ENCODE peak calls at places on chromosomes 12 and 14, in five cellular contexts. X is heart left ventricle, N is Peyer's patch, C is sigmoid colon, O is uterus. M is an unnamed sample.

GRCh38 chr12:9900930-9901329 is 19.6 kb downstream of the KLRF2 start:
- DNase-seq in X (no peak), O (no peak), C (no peak), N (no peak), M (no peak)

GRCh38 chr12:91577586-91578539 is 395.2 kb upstream of the DCN start:
- DNase-seq in X (no peak), O (no peak), N (no peak), C (no peak), M (no peak)

GRCh38 chr14:100287202-100287997 is 18.8 kb downstream of the SLC25A29 start:
- DNase-seq in N (no peak), X (no peak), C (no peak), O (no peak), M (peak)

GRCh38 chr12:28603801-28604200 is 413.5 kb downstream of the CCDC91 start:
- DNase-seq in C (no peak), O (no peak), N (no peak), X (no peak), M (no peak)

GRCh38 chr12:116582610-116583009 is 23.4 kb downstream of the MAP1LC3B2 start:
- DNase-seq in O (peak), C (no peak), X (peak), N (no peak), M (peak)

GRCh38 chr14:74213907-74214803 is 25.1 kb upstream of the VSX2 start:
- DNase-seq in C (no peak), X (no peak), N (no peak), O (no peak), M (no peak)

GRCh38 chr14:95265106-95266094 is 54.3 kb downstream of the CLMN start:
- DNase-seq in N (peak), O (peak), X (no peak), C (no peak), M (peak)

GRCh38 chr14:60878536-60878935 is 102.3 kb downstream of the TRMT5 start:
- DNase-seq in C (no peak), N (no peak), O (no peak), X (no peak), M (no peak)

GRCh38 chr12:104549820-104550480 is 93.2 kb downstream of the CHST11 start:
- DNase-seq in N (no peak), C (no peak), X (no peak), O (no peak), M (no peak)

GRCh38 chr12:102441077-102441596 is 39.2 kb downstream of the IGF1 start:
- DNase-seq in C (no peak), N (no peak), X (no peak), O (no peak), M (no peak)

GRCh38 chr12:111992464-111992863 is 20.5 kb downstream of the TMEM116 start:
- DNase-seq in N (no peak), O (no peak), C (no peak), X (no peak), M (no peak)

GRCh38 chr12:6868211-6869048 is 1.1 kb downstream of the TPI1 start:
- DNase-seq in O (no peak), X (no peak), C (no peak), N (no peak), M (no peak)

GRCh38 chr14:45114327-45114726 is 20.0 kb downstream of the FKBP3 start:
- DNase-seq in N (no peak), O (no peak), C (no peak), X (no peak), M (no peak)

GRCh38 chr12:127270193-127270592 is 996.8 kb upstream of the TMEM132C start:
- DNase-seq in N (no peak), O (no peak), C (no peak), X (no peak), M (peak)

GRCh38 chr12:2959194-2959507 is at the start of gene TEAD4:
- DNase-seq in X (peak), O (peak), N (no peak), C (peak), M (peak)

GRCh38 chr12:115203661-115204060 is 519.7 kb upstream of the TBX3 start:
- DNase-seq in C (no peak), N (no peak), X (no peak), O (no peak), M (no peak)

GRCh38 chr12:32494676-32495075 is 95.3 kb downstream of the FGD4 start:
- DNase-seq in N (no peak), O (no peak), C (no peak), X (no peak), M (no peak)

GRCh38 chr12:101552277-101552676 is 42.5 kb upstream of the MYBPC1 start:
- DNase-seq in N (no peak), X (no peak), C (no peak), O (no peak), M (peak)

GRCh38 chr14:106657460-106657859 is 1131.1 kb downstream of the TMEM121 start:
- DNase-seq in C (no peak), N (peak), O (no peak), X (no peak), M (no peak)

GRCh38 chr12:108969622-108970021 is 51.2 kb downstream of the SVOP start:
- DNase-seq in X (no peak), C (no peak), N (no peak), O (no peak), M (no peak)

GRCh38 chr12:40207551-40207950 is 17.2 kb upstream of the LRRK2 start:
- DNase-seq in C (no peak), X (no peak), O (no peak), N (no peak), M (no peak)

GRCh38 chr14:59897757-59898383 is 22.1 kb upstream of the LRRC9 start:
- DNase-seq in O (no peak), C (no peak), N (no peak), X (peak), M (peak)

GRCh38 chr12:1630081-1630826 is 1.2 kb downstream of the WNT5B start:
- DNase-seq in O (no peak), C (peak), N (no peak), X (peak), M (peak)

GRCh38 chr12:15530361-15530760 is 208.1 kb downstream of the PTPRO start:
- DNase-seq in O (no peak), X (no peak), C (no peak), N (no peak), M (no peak)

GRCh38 chr14:56979961-56980360 is 169.7 kb upstream of the OTX2 start:
- DNase-seq in X (no peak), C (no peak), N (no peak), O (no peak), M (no peak)

GRCh38 chr12:47377414-47378221 is 297.9 kb upstream of the AMIGO2 start:
- DNase-seq in O (peak), C (peak), N (peak), X (peak), M (peak)

GRCh38 chr14:50971122-50971781 is 27.0 kb upstream of the PYGL start:
- DNase-seq in X (no peak), O (no peak), C (no peak), N (no peak), M (no peak)

GRCh38 chr12:41684997-41685396 is 459.7 kb downstream of the GXYLT1 start:
- DNase-seq in C (no peak), N (no peak), O (no peak), X (no peak), M (no peak)

GRCh38 chr12:122845041-122845864 is 10.0 kb downstream of the HIP1R start:
- DNase-seq in N (no peak), O (no peak), X (no peak), C (peak), M (peak)

GRCh38 chr12:120649442-120650248 is 9.2 kb downstream of the CABP1 start:
- DNase-seq in C (no peak), X (peak), N (no peak), O (peak), M (no peak)

GRCh38 chr14:65251213-65251612 is 148.9 kb upstream of the MAX start:
- DNase-seq in C (no peak), N (no peak), O (no peak), X (no peak), M (no peak)

GRCh38 chr14:75249251-75249957 is 29.2 kb upstream of the FOS start:
- DNase-seq in X (no peak), N (peak), C (no peak), O (no peak), M (no peak)

GRCh38 chr12:18683603-18684002 is 54.2 kb downstream of the PLCZ1 start:
- DNase-seq in O (no peak), X (no peak), C (no peak), N (no peak), M (no peak)

DNA sequence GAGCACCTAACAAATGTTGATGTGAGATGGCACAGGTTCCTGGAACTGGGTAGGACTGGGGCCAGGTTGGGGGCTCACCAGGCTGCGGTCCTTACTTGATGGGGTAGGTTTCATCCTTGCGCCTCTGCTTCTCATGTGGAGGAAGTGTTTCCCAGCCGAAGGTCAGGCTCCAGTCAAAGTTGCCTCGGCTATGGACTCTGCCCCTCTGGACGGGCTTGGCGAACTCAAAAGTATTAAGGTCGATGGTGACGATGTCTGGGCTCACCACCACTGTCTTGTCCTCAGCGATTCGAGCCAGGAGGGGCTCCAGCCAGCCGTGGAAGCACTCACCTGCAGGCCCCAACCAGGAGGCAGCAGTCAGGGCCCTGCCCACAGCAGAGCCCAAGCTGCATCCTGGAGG is 17.5 kb upstream of the CELA1 start:
- DNase-seq in O (no peak), N (no peak), C (no peak), X (no peak), M (no peak)
- H3K27ac ChIP-seq in O (no peak), N (peak), C (no peak), X (no peak), M (no peak)

DNA sequence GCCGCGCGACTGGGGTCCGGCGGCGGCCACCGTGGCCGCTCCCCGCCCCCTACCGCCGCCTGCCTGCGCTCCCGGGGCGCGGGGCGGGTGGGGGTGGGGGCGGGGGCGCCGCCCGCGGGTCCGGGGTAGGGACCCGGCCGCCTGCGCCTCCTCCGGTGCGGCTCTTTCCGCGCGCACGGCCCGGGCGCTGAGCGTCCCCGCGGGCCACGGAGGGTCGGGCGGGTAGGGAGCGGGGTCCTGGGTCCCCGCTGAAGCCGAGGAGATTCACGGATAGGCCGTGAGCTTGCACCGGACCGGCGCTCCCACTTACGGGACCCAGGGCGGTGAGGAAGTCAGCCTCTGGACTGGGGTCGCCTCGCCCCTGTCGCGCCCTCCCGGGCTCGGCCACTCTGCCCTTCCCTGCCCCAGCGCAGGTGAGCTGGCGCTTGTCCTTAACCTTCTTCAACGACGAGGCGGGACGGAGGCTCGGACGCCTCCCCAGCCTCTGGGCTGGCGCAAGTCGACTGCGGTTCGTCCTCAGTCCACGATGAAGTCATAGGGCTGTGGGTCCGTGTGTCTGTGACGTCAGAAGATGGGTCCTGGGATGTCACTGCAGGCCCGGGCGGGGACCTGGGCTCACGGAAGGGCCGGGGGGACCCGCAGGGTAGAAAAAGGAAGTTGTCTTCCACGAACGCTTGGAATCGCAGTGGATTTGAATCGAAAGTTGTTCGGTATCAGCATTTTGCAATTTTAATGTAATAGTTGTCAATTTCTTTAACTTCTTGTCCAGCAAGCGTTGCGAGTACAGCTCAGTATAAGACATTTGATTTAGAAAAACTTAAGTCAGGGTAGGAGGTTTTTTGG is 572 bp downstream of the FBXO34 start:
- DNase-seq in C (peak), X (peak), N (peak), O (peak), M (peak)
- TF ChIP-seq POLR2A in C (peak), X (no peak), N (peak), O (peak), M (peak)

GRCh38 chr14:89164168-89165074 is 252.6 kb downstream of the FOXN3 start:
- DNase-seq in X (no peak), O (no peak), N (no peak), C (no peak), M (no peak)
- H3K27ac ChIP-seq in X (peak), O (peak), N (peak), C (peak), M (peak)

GRCh38 chr14:103339561-103339960 is 5.5 kb downstream of the EIF5 start:
- DNase-seq in N (no peak), C (no peak), O (no peak), X (no peak), M (no peak)

GRCh38 chr14:103343164-103343879 is 9.3 kb downstream of the EIF5 start:
- DNase-seq in X (no peak), C (no peak), N (no peak), O (no peak), M (no peak)

GRCh38 chr14:103341250-103342129 is 7.5 kb downstream of the EIF5 start:
- DNase-seq in X (no peak), O (no peak), C (no peak), N (no peak), M (no peak)

GRCh38 chr14:103337794-103338193 is 3.8 kb downstream of the EIF5 start:
- DNase-seq in X (no peak), N (no peak), C (no peak), O (no peak), M (no peak)

DNA sequence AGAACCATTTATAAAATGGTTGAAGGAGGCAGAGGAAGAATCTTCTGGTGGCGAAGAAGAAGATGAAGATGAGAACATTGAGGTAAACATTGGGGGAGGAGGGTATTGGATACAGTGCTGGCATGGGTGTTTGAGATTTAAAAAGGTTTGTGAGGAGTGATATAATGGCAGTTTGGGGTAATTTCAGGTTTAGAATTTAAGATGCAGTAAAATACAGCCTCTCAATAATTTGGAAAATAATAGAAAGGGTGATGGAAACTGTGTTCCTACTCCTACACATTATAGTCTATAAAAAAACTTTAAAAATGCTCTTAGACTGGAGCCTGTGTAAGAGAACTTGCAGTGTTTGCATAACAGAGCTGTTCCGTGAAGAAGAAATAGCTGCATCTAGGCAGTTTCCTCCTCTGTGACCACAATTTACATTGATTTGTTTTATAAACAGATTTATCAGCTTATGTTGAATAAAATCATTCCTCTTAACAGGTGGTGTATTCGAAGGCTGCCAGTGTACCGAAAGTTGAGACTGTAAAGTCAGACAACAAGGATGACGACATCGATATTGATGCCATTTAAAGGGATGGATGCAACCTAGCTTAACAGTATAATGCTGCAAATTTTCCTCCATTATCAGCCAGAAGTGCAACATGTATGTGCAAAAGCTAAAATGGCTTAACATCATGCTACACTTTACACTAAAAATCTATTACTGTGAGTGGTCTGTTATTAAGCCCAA is 6.6 kb downstream of the EIF5 start:
- DNase-seq in X (no peak), C (no peak), N (no peak), O (no peak), M (no peak)
- TF ChIP-seq POLR2A in X (no peak), C (no peak), N (no peak), O (no peak), M (no peak)

GRCh38 chr12:95083471-95083870 is 10.1 kb upstream of the NR2C1 start:
- DNase-seq in N (no peak), X (no peak), C (no peak), O (no peak), M (no peak)
- H3K27ac ChIP-seq in N (peak), X (peak), C (peak), O (peak), M (no peak)

DNA sequence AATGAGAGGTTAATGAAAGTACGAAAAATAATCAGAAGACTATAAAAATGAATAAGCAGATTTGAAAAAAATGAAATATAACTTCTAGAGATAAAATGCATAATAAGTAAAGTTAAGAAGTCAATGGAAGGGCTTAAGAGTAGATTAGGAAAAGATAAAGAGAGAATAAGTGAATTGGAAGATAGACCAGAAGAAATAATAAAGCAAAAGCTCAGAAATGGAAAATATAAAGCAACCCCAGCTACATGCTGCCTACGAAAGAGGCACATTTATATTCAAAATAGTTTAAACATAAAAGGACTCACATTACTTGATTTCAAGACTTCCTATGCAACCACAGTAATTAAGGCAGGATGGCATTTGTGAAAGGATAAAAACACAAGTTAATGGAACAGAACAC is 19.9 kb downstream of the ZNF605 start:
- DNase-seq in O (no peak), N (no peak), C (no peak), X (no peak), M (no peak)
- TF ChIP-seq POLR2A in O (no peak), N (no peak), C (no peak), X (no peak), M (no peak)

GRCh38 chr14:23933108-23933507 is 20.5 kb upstream of the DHRS4 start:
- DNase-seq in C (no peak), O (no peak), X (no peak), N (no peak), M (no peak)
- H3K27ac ChIP-seq in C (no peak), O (no peak), X (no peak), N (no peak), M (no peak)

DNA sequence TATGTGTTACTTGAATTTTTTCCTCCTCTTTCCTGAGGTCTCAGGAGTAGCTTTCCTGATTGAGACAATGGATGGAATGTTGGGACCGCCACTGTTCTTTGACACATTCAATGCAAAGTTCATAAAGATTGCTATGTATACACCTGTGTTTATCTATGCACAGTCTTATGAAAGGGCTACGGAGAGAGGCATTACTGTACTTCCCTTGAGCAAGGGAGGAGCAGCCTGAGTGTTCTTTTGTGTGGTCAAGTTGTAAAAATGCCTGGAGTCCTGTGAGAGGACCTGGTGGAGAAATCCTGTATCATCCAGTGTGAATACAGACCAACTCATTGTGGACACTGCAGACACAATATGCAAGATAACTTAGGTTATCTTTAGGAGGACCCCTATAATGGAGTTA is 1.2 kb downstream of the SRGAP1 start:
- DNase-seq in X (no peak), N (no peak), O (no peak), C (no peak), M (no peak)
- TF ChIP-seq POLR2A in X (no peak), N (no peak), O (no peak), C (no peak), M (no peak)

DNA sequence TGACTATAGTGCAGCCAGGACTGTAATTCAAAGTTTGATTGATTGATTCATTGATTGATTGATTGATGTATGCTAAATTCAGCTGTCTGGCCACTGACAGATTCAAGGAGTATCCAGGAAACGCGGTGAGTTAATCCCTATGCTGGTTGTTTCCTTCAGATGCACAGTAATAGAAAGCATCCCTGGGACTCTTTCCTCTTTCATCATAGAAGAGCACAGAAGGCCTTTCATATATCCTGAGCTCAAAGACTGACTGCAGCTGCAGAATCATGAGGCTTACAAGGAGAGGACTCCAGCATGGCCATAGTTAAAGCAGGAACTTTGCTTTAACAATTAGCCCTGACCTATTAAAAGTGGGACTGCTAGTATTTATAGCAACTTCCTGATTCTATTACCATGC is 187.7 kb upstream of the TMTC1 start:
- DNase-seq in C (no peak), O (no peak), X (no peak), N (no peak), M (no peak)
- H3K27ac ChIP-seq in C (no peak), O (no peak), X (no peak), N (no peak), M (no peak)

M was measured in adrenal gland.